ENCODE peak calls at places on chromosomes 4 and X, in nine cellular contexts. Q, N, R, G, Z, Y, A, W and M are unnamed samples.
A peak's percentile ranks its signal among the peaks of the same experiment; 100 is the strongest.

GRCh38 chr4:92776080-92776479 is 472.3 kb downstream of the GRID2 start:
- DNase-seq in N (no peak), G (no peak), R (no peak), Y (no peak), Q (no peak), W (no peak), Z (no peak), A (peak; percentile 28), M (no peak)

GRCh38 chrX:65034641-65035450 is 58.6 kb upstream of the ZC4H2 start:
- DNase-seq in Z (no peak), Y (peak; percentile 56), A (peak; percentile 73), N (peak; percentile 85), G (peak; percentile 51), W (peak; percentile 76), Q (peak; percentile 83), R (peak; percentile 35), M (peak; percentile 25)

GRCh38 chrX:35664838-35665237 is 133.3 kb upstream of the MAGEB16 start:
- DNase-seq in A (no peak), R (no peak), Z (no peak), Y (no peak), Q (no peak), G (no peak), N (no peak), W (no peak), M (no peak)

GRCh38 chr4:22932326-22932725 is 239.6 kb downstream of the GBA3 start:
- DNase-seq in G (no peak), N (no peak), A (no peak), Y (peak; percentile 32), W (no peak), Q (no peak), R (no peak), Z (no peak), M (no peak)

GRCh38 chr4:79626102-79626501 is 218.1 kb upstream of the GK2 start:
- DNase-seq in N (no peak), Y (no peak), G (no peak), R (no peak), Z (no peak), Q (no peak), W (no peak), A (no peak), M (no peak)

GRCh38 chrX:22037225-22037624 is 5.1 kb downstream of the PHEX start:
- DNase-seq in A (no peak), Q (no peak), Y (no peak), R (no peak), G (no peak), N (peak; percentile 17), Z (no peak), W (no peak), M (no peak)

GRCh38 chrX:44016906-44017305 is 43.7 kb upstream of the NDP start:
- DNase-seq in N (no peak), W (no peak), A (no peak), R (no peak), Y (no peak), Q (no peak), Z (no peak), G (no peak), M (no peak)

GRCh38 chrX:24657671-24658410 is 10.7 kb upstream of the PCYT1B start:
- DNase-seq in Z (no peak), Y (no peak), G (no peak), R (no peak), N (no peak), W (no peak), A (no peak), Q (no peak), M (no peak)

GRCh38 chr4:123821861-123822260 is 425.3 kb downstream of the SPRY1 start:
- DNase-seq in R (peak; percentile 54), N (no peak), Z (no peak), A (no peak), W (no peak), Q (no peak), G (no peak), Y (no peak), M (no peak)

GRCh38 chrX:39144323-39144722 is 343.1 kb downstream of the MID1IP1 start:
- DNase-seq in W (no peak), A (no peak), Z (no peak), G (no peak), Y (no peak), N (no peak), R (no peak), Q (no peak), M (no peak)